ENCODE peak calls at places on chromosomes 1 and 21, in nine cellular contexts. C is esophagus muscularis mucosa, F is HCT116, M is breast epithelium, P is transverse colon, I is prostate gland, R is K562, S is sigmoid colon, X is HepG2. N is an unnamed sample. For H3K4me1, the result is how much of the 10 kb centered on the place peaks cover.

GRCh38 chr1:210373878-210374599 is 45.3 kb downstream of the HHAT start:
- DNase-seq in R (peak), M (peak), X (peak), I (no peak), F (peak), C (peak), S (peak), P (peak), N (no peak)

GRCh38 chr1:226108935-226109828 is 46.7 kb downstream of the H3-3A start:
- DNase-seq in I (no peak), P (no peak), X (no peak), R (peak), F (no peak), S (peak), M (no peak), C (no peak), N (no peak)

GRCh38 chr1:209871430-209871829 is 43.7 kb downstream of the UTP25 start:
- DNase-seq in R (no peak), P (no peak), M (no peak), I (no peak), S (no peak), X (no peak), C (no peak), F (no peak), N (no peak)

GRCh38 chr1:197774691-197775281 is 494 bp downstream of the DENND1B start:
- DNase-seq in I (peak), C (no peak), S (peak), X (peak), P (peak), M (peak), R (peak), F (no peak), N (no peak)

GRCh38 chr1:29379438-29380073 is 143.2 kb downstream of the PTPRU start:
- DNase-seq in S (no peak), I (no peak), R (peak), P (no peak), F (peak), X (peak), C (no peak), M (no peak), N (no peak)

GRCh38 chr1:185996211-185996610 is 262.0 kb downstream of the HMCN1 start:
- DNase-seq in S (no peak), R (no peak), X (no peak), F (no peak), I (no peak), P (no peak), C (no peak), M (no peak), N (no peak)

GRCh38 chr1:23718482-23718881 is 24.8 kb upstream of the ELOA start:
- DNase-seq in X (peak), P (no peak), F (peak), C (no peak), R (peak), S (no peak), I (no peak), M (no peak), N (no peak)

GRCh38 chr1:110205156-110205555 is 5.0 kb upstream of the KCNC4 start:
- DNase-seq in F (no peak), X (no peak), R (no peak), S (no peak), I (no peak), C (no peak), M (no peak), P (no peak), N (no peak)

GRCh38 chr1:89820423-89821321 is at the start of gene LRRC8D:
- DNase-seq in C (peak), I (peak), F (peak), P (peak), X (peak), S (peak), M (peak), R (peak), N (no peak)

GRCh38 chr1:46455951-46456350 is 33.7 kb upstream of the DMBX1 start:
- DNase-seq in S (no peak), I (no peak), X (no peak), M (no peak), P (no peak), C (no peak), F (no peak), R (no peak), N (no peak)

GRCh38 chr1:16048573-16049189 is 5.1 kb downstream of the CLCNKB start:
- DNase-seq in X (no peak), F (no peak), S (peak), R (peak), C (no peak), M (no peak), I (peak), P (peak), N (no peak)

GRCh38 chr21:45615145-45615711 is 28.3 kb upstream of the PCBP3 start:
- DNase-seq in I (no peak), P (peak), X (peak), F (no peak), R (no peak), S (peak), C (no peak), M (peak), N (no peak)
- TF ChIP-seq POLR2AphosphoS5 in I (no peak), P (no peak), X (no peak), F (no peak), R (no peak), S (no peak), C (no peak), M (no peak), N (no peak)

DNA sequence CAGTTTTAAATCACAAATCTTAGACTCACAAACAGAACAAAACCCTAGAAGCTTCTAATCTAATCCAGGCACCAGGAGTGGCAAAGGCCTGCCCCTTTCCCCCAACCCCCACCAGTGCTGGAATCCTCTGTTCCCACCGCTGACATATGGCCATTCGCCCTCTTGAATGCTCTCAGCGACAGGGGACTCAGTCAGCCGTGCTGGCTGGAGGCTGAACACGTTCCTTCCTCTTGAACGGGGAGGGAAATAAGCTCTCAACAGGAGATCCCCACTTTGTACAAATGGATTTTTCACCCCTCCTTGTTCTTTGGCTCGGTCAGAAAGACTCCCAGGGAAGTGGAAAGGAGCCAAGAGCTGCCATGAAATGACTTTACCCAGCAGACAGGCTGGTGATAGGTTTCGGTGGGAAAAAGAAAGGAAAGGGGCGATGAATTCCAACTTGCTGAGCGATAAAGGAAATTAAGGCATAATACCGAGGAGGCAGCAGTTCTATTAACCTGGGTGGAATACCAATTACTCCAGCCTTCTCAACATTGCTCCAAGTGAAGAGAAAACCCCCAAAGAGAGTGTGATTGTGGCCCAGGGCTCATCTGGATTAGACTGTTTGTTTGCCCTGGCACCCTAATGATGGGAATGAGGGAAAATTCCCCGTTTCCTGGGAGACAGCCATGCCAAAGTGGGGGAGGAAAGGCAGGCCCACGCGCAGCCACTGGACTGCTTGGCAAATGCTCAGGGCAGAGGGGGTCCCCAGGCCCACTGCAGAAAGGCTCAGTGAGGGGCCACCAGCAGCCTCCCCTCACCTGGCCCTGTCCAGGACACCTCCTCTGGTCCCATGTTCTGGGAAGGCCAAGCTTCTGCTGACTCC is 24.0 kb downstream of the LRP8 start:
- DNase-seq in S (no peak), R (no peak), X (no peak), I (no peak), M (no peak), F (no peak), C (no peak), P (no peak), N (no peak)
- H3K4me1 ChIP-seq in S (under half), R (under half), X (under half), I (under half), M (under half), F (under half), C (under half), P (under half), N (under half)

DNA sequence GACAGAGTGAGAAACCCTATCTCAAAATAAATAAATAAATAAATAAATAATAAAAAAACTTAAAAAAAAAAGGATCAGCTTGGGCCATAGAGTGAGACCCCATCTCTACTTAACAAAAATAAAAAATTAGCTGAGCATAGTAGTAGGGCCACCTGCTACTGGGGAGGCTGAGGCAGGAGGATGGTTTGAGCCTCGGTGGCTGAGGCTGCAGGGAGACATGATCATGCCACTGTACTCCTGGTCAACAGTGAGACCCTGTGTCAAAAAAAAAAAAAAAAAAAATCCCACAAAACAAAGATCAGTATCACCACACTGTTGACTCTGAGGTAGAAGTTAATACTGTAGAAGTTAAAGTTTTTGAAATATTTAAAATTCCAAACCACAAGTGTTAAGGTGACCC is 29.1 kb downstream of the SLC16A1 start:
- DNase-seq in M (no peak), F (no peak), R (no peak), X (no peak), C (no peak), I (no peak), S (no peak), P (no peak), N (no peak)
- TF ChIP-seq POLR2A in M (no peak), F (no peak), R (no peak), X (no peak), C (no peak), I (no peak), S (no peak), P (no peak), N (no peak)

GRCh38 chr1:39268112-39268581 is 63.7 kb downstream of the MACF1 start:
- DNase-seq in X (no peak), C (no peak), M (no peak), R (no peak), P (peak), S (peak), I (peak), F (no peak), N (no peak)
- TF ChIP-seq POLR2AphosphoS5 in X (no peak), C (peak), M (no peak), R (no peak), P (peak), S (peak), I (peak), F (no peak), N (peak)

GRCh38 chr21:44989538-44989888 is 49.7 kb downstream of the SLX9 start:
- DNase-seq in S (peak), F (no peak), C (no peak), X (peak), R (no peak), P (no peak), I (no peak), M (no peak), N (no peak)
- H3K4me1 ChIP-seq in S (half or more), F (under half), C (half or more), X (half or more), R (half or more), P (under half), I (under half), M (under half), N (under half)

DNA sequence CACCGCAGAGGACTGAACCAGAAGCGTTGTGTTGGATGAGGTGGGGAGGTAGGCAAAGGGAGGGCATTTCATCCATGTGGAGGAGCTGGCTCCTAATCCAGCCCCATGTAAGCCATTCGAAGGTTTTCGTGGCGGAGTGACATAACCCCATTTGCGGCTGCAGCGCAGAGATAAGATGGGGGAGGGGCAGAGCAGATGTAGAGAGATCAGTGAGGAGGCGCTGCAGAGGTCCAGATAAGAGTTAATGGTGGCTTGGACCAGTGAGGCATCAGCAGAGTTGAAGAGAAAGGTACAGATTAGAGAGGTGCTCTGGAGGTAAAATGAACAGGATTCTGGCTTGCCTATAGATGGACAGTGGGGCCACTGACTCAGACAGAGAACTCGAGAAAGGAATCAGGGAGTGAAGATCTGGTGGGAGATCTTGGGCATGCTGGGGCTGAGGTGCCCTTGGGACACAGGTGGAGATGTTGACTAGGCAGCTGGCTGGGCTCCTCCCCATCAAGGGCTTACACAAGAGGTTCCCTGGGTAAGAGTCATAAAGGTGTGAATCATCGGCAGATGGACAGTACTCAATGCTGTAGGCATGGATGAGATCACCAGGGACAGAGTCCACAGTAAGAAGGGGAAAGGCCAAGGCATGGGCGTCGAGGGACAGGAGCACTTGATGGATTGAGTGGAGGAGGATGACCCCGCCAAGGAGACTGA is 7.8 kb upstream of the PTPRF start:
- DNase-seq in M (peak), R (peak), P (peak), C (no peak), S (peak), F (peak), X (peak), I (no peak), N (no peak)
- TF ChIP-seq POLR2A in M (no peak), R (no peak), P (peak), C (no peak), S (no peak), F (no peak), X (no peak), I (no peak), N (no peak)

DNA sequence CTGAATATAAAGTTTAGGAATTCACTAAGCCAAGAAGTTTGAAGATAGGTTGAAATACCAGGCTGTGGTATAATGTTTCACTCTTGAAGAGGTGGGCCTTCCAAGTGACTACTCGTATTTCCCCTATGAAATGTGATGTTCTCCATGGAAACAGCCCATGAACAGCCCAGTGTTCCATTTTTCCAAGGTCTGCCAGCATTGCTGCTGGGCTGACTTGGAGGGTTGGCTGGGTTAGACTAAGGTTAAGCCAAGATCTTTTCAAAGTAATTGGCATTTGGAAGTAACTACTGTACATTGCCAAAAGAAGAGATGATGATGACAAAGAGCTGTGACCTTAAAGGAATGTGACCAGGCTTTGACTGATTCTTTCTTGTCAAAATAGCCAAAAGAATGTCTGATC is 73.8 kb downstream of the RPE65 start:
- DNase-seq in P (no peak), I (no peak), F (no peak), S (no peak), C (no peak), M (no peak), X (no peak), R (no peak), N (no peak)
- TF ChIP-seq POLR2AphosphoS5 in P (no peak), I (no peak), F (no peak), S (no peak), C (no peak), M (no peak), X (no peak), R (no peak), N (no peak)

GRCh38 chr1:32335619-32335950 is 448 bp downstream of the MARCKSL1 start:
- DNase-seq in M (no peak), R (peak), I (no peak), C (no peak), F (no peak), S (no peak), X (no peak), P (no peak), N (no peak)
- H3K4me1 ChIP-seq in M (under half), R (under half), I (under half), C (under half), F (half or more), S (under half), X (half or more), P (under half), N (under half)